ENCODE peak calls at places on chromosomes 11 and 22, in five cellular contexts. M is NCI-H2081, S is mesendoderm, G is cardiac fibroblast, P is fibroblast of mammary gland. X is an unnamed sample.
A peak's percentile ranks its signal among the peaks of the same experiment; 100 is the strongest.

GRCh38 chr11:44207292-44207691 is 102.6 kb downstream of the ALX4 start:
- DNase-seq in M (no peak), S (no peak), G (no peak), P (no peak), X (no peak)

GRCh38 chr11:10654211-10655150 is 39.1 kb downstream of the IRAG1 start:
- DNase-seq in M (peak; percentile 63), S (peak; percentile 80), G (peak; percentile 84), P (peak; percentile 86), X (peak; percentile 74)

GRCh38 chr11:8183136-8183535 is 14.3 kb upstream of the RIC3 start:
- DNase-seq in M (no peak), S (no peak), G (no peak), P (peak; percentile 2), X (no peak)

GRCh38 chr11:34904421-34904950 is 11.7 kb downstream of the APIP start:
- DNase-seq in M (peak; percentile 7), S (no peak), G (peak; percentile 13), P (no peak), X (no peak)

GRCh38 chr22:17920992-17921650 is 103.2 kb downstream of the MICAL3 start:
- DNase-seq in M (no peak), S (peak; percentile 54), G (no peak), P (peak; percentile 30), X (no peak)

GRCh38 chr11:118198370-118198769 is 21.9 kb upstream of the SCN2B start:
- DNase-seq in M (peak; percentile 69), S (peak; percentile 66), G (peak; percentile 71), P (peak; percentile 54), X (peak; percentile 88)

GRCh38 chr11:130144721-130145327 is 14.8 kb upstream of the ST14 start:
- DNase-seq in M (peak; percentile 20), S (peak; percentile 86), G (no peak), P (no peak), X (peak; percentile 13)

GRCh38 chr11:32510039-32510438 is 73.6 kb upstream of the EIF3M start:
- DNase-seq in M (no peak), S (peak; percentile 14), G (no peak), P (no peak), X (no peak)

GRCh38 chr22:31107206-31108118 is at the start of gene SELENOM:
- DNase-seq in M (peak; percentile 86), S (peak; percentile 98), G (peak; percentile 99), P (peak; percentile 98), X (peak; percentile 93)

GRCh38 chr22:24968066-24968561 is 15.6 kb downstream of the KIAA1671 start:
- DNase-seq in M (no peak), S (peak; percentile 96), G (no peak), P (no peak), X (no peak)

GRCh38 chr11:130208241-130209127 is 48.9 kb downstream of the ST14 start:
- DNase-seq in M (no peak), S (no peak), G (no peak), P (no peak), X (no peak)

GRCh38 chr11:124285610-124286344 is 28.0 kb downstream of the OR8D1 start:
- DNase-seq in M (peak; percentile 17), S (no peak), G (peak; percentile 75), P (peak; percentile 84), X (no peak)

GRCh38 chr11:32919338-32919737 is 26.7 kb downstream of the QSER1 start:
- DNase-seq in M (no peak), S (peak; percentile 67), G (no peak), P (no peak), X (no peak)

GRCh38 chr22:20316844-20317401 is 2.9 kb downstream of the DGCR6L start:
- DNase-seq in M (no peak), S (no peak), G (no peak), P (no peak), X (peak; percentile 47)

GRCh38 chr22:29122041-29122440 is 49.2 kb downstream of the KREMEN1 start:
- DNase-seq in M (no peak), S (no peak), G (no peak), P (no peak), X (no peak)

GRCh38 chr11:76836613-76837291 is 24.0 kb upstream of the ACER3 start:
- DNase-seq in M (no peak), S (no peak), G (no peak), P (no peak), X (no peak)

GRCh38 chr22:37371491-37371890 is 55.8 kb downstream of the ELFN2 start:
- DNase-seq in M (no peak), S (no peak), G (no peak), P (no peak), X (no peak)

GRCh38 chr11:65489706-65490310 is 9.0 kb upstream of the MALAT1 start:
- DNase-seq in M (no peak), S (peak; percentile 71), G (peak; percentile 71), P (peak; percentile 54), X (no peak)

GRCh38 chr11:108872781-108873291 is 208.0 kb downstream of the DDX10 start:
- DNase-seq in M (no peak), S (no peak), G (no peak), P (peak; percentile 41), X (no peak)

GRCh38 chr22:17334983-17335382 is 34.3 kb upstream of the CECR2 start:
- DNase-seq in M (no peak), S (no peak), G (no peak), P (no peak), X (no peak)

GRCh38 chr22:18998998-18999397 is 62.9 kb upstream of the PRODH start:
- DNase-seq in M (no peak), S (peak; percentile 70), G (no peak), P (no peak), X (no peak)

X was measured in natural killer cell treated with Interleukin-12 subunit alpha and Interleukin-12 subunit beta and Interleukin-15 and Interleukin-18, amount 100 ng/mL, for 72 hours.